ENCODE peak calls at places on chromosomes 12 and 14, in five cellular contexts. P, W, S, F and D are unnamed samples.

GRCh38 chr12:67621112-67621511 is 27.4 kb upstream of the DYRK2 start:
- DNase-seq in F (no peak), W (peak; percentile 6), S (no peak), P (no peak), D (no peak)

GRCh38 chr12:30926243-30927209 is at the start of gene TSPAN11:
- DNase-seq in S (no peak), W (peak; percentile 47), P (no peak), F (no peak), D (peak; percentile 50)

GRCh38 chr12:121590476-121591143 is 9.8 kb upstream of the KDM2B start:
- DNase-seq in W (peak; percentile 26), P (no peak), S (no peak), F (no peak), D (peak; percentile 38)

GRCh38 chr12:49089831-49090773 is 4.5 kb downstream of the DHH start:
- DNase-seq in F (no peak), W (peak; percentile 72), S (no peak), P (peak; percentile 55), D (peak; percentile 54)

GRCh38 chr12:9810721-9811120 is 16.6 kb upstream of the KLRF1 start:
- DNase-seq in W (no peak), P (no peak), F (no peak), S (no peak), D (peak; percentile 14)

GRCh38 chr12:120049426-120049825 is 60.4 kb downstream of the BICDL1 start:
- DNase-seq in F (no peak), P (no peak), S (no peak), W (no peak), D (no peak)

GRCh38 chr12:79842630-79843029 is 92.3 kb downstream of the PPP1R12A start:
- DNase-seq in W (no peak), S (no peak), P (no peak), F (no peak), D (no peak)

GRCh38 chr14:91985521-91986255 is 38.2 kb upstream of the FBLN5 start:
- DNase-seq in P (no peak), W (peak; percentile 58), S (no peak), F (no peak), D (peak; percentile 83)

GRCh38 chr12:13178568-13179158 is 17.9 kb upstream of the EMP1 start:
- DNase-seq in S (no peak), F (peak; percentile 16), W (no peak), P (no peak), D (no peak)

GRCh38 chr12:14111230-14111865 is 129.9 kb upstream of the GRIN2B start:
- DNase-seq in P (no peak), S (no peak), W (no peak), F (no peak), D (no peak)

GRCh38 chr12:9699269-9699897 is 29.9 kb downstream of the CLEC2D start:
- DNase-seq in P (no peak), S (no peak), F (no peak), W (no peak), D (no peak)

GRCh38 chr12:13853471-13853870 is 127.9 kb downstream of the GRIN2B start:
- DNase-seq in P (no peak), F (no peak), W (no peak), S (no peak), D (no peak)

GRCh38 chr12:118136559-118137003 is 657 bp downstream of the PEBP1 start:
- DNase-seq in F (peak; percentile 38), S (peak; percentile 13), W (peak; percentile 55), P (peak; percentile 81), D (peak; percentile 34)

GRCh38 chr12:21451529-21451928 is 14.1 kb downstream of the PYROXD1 start:
- DNase-seq in S (no peak), P (no peak), W (peak; percentile 8), F (no peak), D (peak; percentile 62)

GRCh38 chr12:87439990-87440827 is 589.0 kb downstream of the C12orf50 start:
- DNase-seq in F (no peak), P (no peak), W (peak; percentile 86), S (no peak), D (peak; percentile 94)

GRCh38 chr12:92452763-92453162 is 250.0 kb upstream of the PLEKHG7 start:
- DNase-seq in W (no peak), P (no peak), S (no peak), F (no peak), D (no peak)

GRCh38 chr14:99677231-99677891 is 6.7 kb upstream of the CYP46A1 start:
- DNase-seq in F (no peak), P (no peak), S (no peak), W (peak; percentile 73), D (no peak)

GRCh38 chr14:66610154-66610563 is 102.2 kb downstream of the GPHN start:
- DNase-seq in P (no peak), W (peak; percentile 9), F (no peak), S (no peak), D (peak; percentile 53)

GRCh38 chr12:46472893-46473633 is 100.5 kb upstream of the SLC38A2 start:
- DNase-seq in W (peak; percentile 86), P (no peak), F (no peak), S (no peak), D (peak; percentile 60)

GRCh38 chr12:51621155-51621922 is 30.3 kb downstream of the SCN8A start:
- DNase-seq in P (no peak), W (peak; percentile 54), S (no peak), F (no peak), D (no peak)

GRCh38 chr14:37858733-37859132 is 263.3 kb downstream of the TTC6 start:
- DNase-seq in F (no peak), W (no peak), S (no peak), P (no peak), D (no peak)

GRCh38 chr14:52455291-52456088 is 96.8 kb downstream of the TXNDC16 start:
- DNase-seq in P (no peak), W (peak; percentile 52), F (no peak), S (no peak), D (peak; percentile 62)

GRCh38 chr12:102634216-102634615 is 153.9 kb upstream of the IGF1 start:
- DNase-seq in P (no peak), W (peak; percentile 26), F (no peak), S (no peak), D (peak; percentile 40)

GRCh38 chr12:45587042-45587441 is 142.5 kb upstream of the ARID2 start:
- DNase-seq in S (no peak), P (no peak), F (no peak), W (no peak), D (no peak)

GRCh38 chr14:88473791-88474190 is 81.0 kb downstream of the PTPN21 start:
- DNase-seq in F (no peak), W (peak; percentile 42), P (no peak), S (no peak), D (peak; percentile 57)

GRCh38 chr12:4031703-4032291 is 158.6 kb upstream of the PARP11 start:
- DNase-seq in W (peak; percentile 49), F (no peak), S (no peak), P (peak; percentile 79), D (peak; percentile 55)

GRCh38 chr12:74415633-74416032 is 122.0 kb upstream of the ATXN7L3B start:
- DNase-seq in F (no peak), P (no peak), W (peak; percentile 22), S (no peak), D (peak; percentile 54)

GRCh38 chr12:62575036-62575435 is 108.4 kb downstream of the MON2 start:
- DNase-seq in F (no peak), P (no peak), W (no peak), S (no peak), D (no peak)

GRCh38 chr12:21276826-21277225 is 57.9 kb downstream of the SLCO1A2 start:
- DNase-seq in F (no peak), W (no peak), P (no peak), S (no peak), D (no peak)

GRCh38 chr14:39232554-39233415 is 930 bp upstream of the MIA2 start:
- DNase-seq in S (no peak), P (no peak), W (peak; percentile 92), F (no peak), D (peak; percentile 94)

GRCh38 chr14:64247186-64247585 is 47.0 kb downstream of the ESR2 start:
- DNase-seq in W (no peak), F (no peak), S (no peak), P (no peak), D (no peak)

GRCh38 chr14:86796221-86797074 is 1196.5 kb downstream of the GALC start:
- DNase-seq in F (no peak), P (no peak), W (peak; percentile 43), S (no peak), D (peak; percentile 13)

GRCh38 chr12:64681200-64682052 is 71.1 kb downstream of the RASSF3 start:
- DNase-seq in W (no peak), P (no peak), S (no peak), F (peak; percentile 53), D (no peak)

DNA sequence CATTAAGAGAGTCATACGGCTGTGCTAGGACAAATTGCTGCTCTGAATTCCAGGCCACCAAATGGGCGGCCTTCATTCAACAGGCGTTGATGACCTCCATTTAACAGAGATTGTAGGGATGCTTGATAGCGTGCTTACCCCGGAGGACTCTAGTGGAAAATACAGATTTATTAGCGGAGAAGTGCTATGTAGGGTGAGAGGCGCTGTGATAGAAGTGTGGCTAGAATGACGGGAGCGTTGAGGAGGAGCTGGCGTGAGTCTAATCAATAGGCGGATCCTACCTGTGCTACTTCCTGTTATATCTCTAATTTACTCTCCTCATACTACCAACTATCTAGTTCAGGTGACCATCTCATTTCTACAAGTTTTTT is 665 bp downstream of the MRPS35 start:
- DNase-seq in F (no peak), W (no peak), P (no peak), S (no peak), D (peak; percentile 21)
- TF ChIP-seq CTCF in F (no peak), W (no peak), P (no peak), S (no peak), D (no peak)

GRCh38 chr12:69514845-69515244 is 44.7 kb downstream of the FRS2 start:
- DNase-seq in P (no peak), F (no peak), S (no peak), W (no peak), D (no peak)

GRCh38 chr12:69514111-69514510 is 43.9 kb downstream of the FRS2 start:
- DNase-seq in F (no peak), S (no peak), W (no peak), P (no peak), D (no peak)

GRCh38 chr12:69513297-69513696 is 43.1 kb downstream of the FRS2 start:
- DNase-seq in S (no peak), W (no peak), P (no peak), F (no peak), D (no peak)

GRCh38 chr12:69516950-69517349 is 46.8 kb downstream of the FRS2 start:
- DNase-seq in P (no peak), W (no peak), S (no peak), F (no peak), D (no peak)

GRCh38 chr12:69515394-69515793 is 45.2 kb downstream of the FRS2 start:
- DNase-seq in F (no peak), S (no peak), W (no peak), P (no peak), D (peak; percentile 50)
- TF ChIP-seq CTCF in F (no peak), S (no peak), W (no peak), P (no peak), D (no peak)

GRCh38 chr12:113049976-113050742 is 6.4 kb upstream of the DTX1 start:
- DNase-seq in W (peak; percentile 34), P (no peak), F (no peak), S (no peak), D (no peak)
- TF ChIP-seq CTCF in W (peak; percentile 31), P (no peak), F (no peak), S (no peak), D (no peak)

DNA sequence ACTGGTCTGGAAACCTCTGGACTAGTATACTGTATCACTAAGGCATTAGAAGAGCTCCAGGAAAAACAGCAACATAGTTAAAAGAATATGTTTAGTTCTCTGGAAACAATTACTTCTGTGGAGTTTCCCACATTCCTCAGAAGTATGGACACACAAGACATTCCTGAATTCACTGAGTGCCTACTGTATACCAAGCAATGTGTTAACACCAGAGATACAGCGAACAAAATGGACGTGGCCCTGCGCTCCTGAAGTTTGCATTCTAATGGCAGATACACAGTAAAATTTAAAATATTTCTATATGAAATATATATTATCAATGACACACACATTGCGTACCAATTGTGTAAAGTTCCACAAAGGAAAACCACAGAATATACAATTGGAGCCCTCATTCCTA is 1.1 kb downstream of the ANGEL1 start:
- DNase-seq in S (no peak), W (no peak), P (no peak), F (no peak), D (peak; percentile 30)
- TF ChIP-seq CTCF in S (no peak), W (no peak), P (no peak), F (no peak), D (no peak)